ENCODE peak calls at places on chromosomes 2 and 18, in five cellular contexts. Y is activated T-cell treated with anti-CD3 and anti-CD28 coated beads, Interleukin-2, amount 50 U/mL, for 72 hours; G is smooth muscle cell of the brain vasculature; F is AG08395; K is Daoy. Q is an unnamed sample.
A peak's percentile ranks its signal among the peaks of the same experiment; 100 is the strongest.

GRCh38 chr2:55901941-55902340 is 21.6 kb downstream of the EFEMP1 start:
- DNase-seq in G (no peak), F (no peak), K (peak; percentile 48), Y (no peak), Q (no peak)

GRCh38 chr2:43708891-43709290 is 32.7 kb upstream of the C1GALT1C1L start:
- DNase-seq in F (no peak), Y (no peak), K (no peak), G (no peak), Q (no peak)

GRCh38 chr2:128578406-128579385 is 260.0 kb upstream of the HS6ST1 start:
- DNase-seq in G (no peak), F (no peak), Y (no peak), K (no peak), Q (no peak)

GRCh38 chr2:109376796-109377495 is 236.8 kb downstream of the SEPTIN10 start:
- DNase-seq in G (no peak), K (no peak), Y (no peak), F (peak; percentile 35), Q (peak; percentile 10)

GRCh38 chr18:39414009-39414700 is 1848.6 kb upstream of the CELF4 start:
- DNase-seq in F (peak; percentile 21), Y (no peak), K (no peak), G (no peak), Q (no peak)

GRCh38 chr2:13002948-13003347 is 286.2 kb downstream of the TRIB2 start:
- DNase-seq in F (no peak), G (no peak), Y (no peak), K (no peak), Q (no peak)

GRCh38 chr2:10006248-10007147 is 36.9 kb upstream of the KLF11 start:
- DNase-seq in F (peak; percentile 43), G (no peak), Y (no peak), K (no peak), Q (peak; percentile 26)

GRCh38 chr2:149540138-149540537 is 47.4 kb downstream of the MMADHC start:
- DNase-seq in F (no peak), K (no peak), G (no peak), Y (no peak), Q (no peak)

GRCh38 chr2:216888086-216888485 is 28.2 kb upstream of the TNP1 start:
- DNase-seq in Y (no peak), F (no peak), G (no peak), K (no peak), Q (no peak)

GRCh38 chr18:76480913-76481312 is 14.1 kb downstream of the ZNF516 start:
- DNase-seq in Y (no peak), F (no peak), K (no peak), G (no peak), Q (no peak)

GRCh38 chr2:10375570-10376266 is 72.4 kb downstream of the ODC1 start:
- DNase-seq in G (no peak), F (no peak), Y (no peak), K (peak; percentile 32), Q (no peak)

GRCh38 chr2:179051250-179051649 is 1.3 kb upstream of the CCDC141 start:
- DNase-seq in Y (no peak), K (no peak), F (no peak), G (no peak), Q (no peak)

Q was measured in dorsolateral prefrontal cortex.